ENCODE peak calls at places on chromosomes 12 and 14, in eight cellular contexts. V is endodermal cell; D is H9; U is lower lobe of right lung; L is pancreas; P is CD8-positive, alpha-beta T cell; F is foreskin fibroblast; Z is adrenal gland. H is an unnamed sample.

GRCh38 chr12:79546461-79547043 is 144.2 kb downstream of the PAWR start:
- DNase-seq in V (peak), D (no peak), U (no peak), L (no peak), P (no peak), F (peak), Z (no peak), H (peak)

GRCh38 chr14:93800038-93800937 is 12.0 kb upstream of the PRIMA1 start:
- DNase-seq in V (no peak), D (no peak), U (no peak), L (no peak), P (no peak), F (no peak), Z (no peak), H (no peak)

GRCh38 chr12:103632554-103633216 is 45.6 kb downstream of the STAB2 start:
- DNase-seq in V (peak), D (peak), U (peak), L (peak), P (no peak), F (peak), Z (peak), H (peak)

GRCh38 chr12:94240171-94240570 is 91.8 kb downstream of the PLXNC1 start:
- DNase-seq in V (no peak), D (no peak), U (no peak), L (no peak), P (no peak), F (no peak), Z (no peak), H (no peak)

GRCh38 chr12:26370098-26370497 is 174.7 kb downstream of the SSPN start:
- DNase-seq in V (no peak), D (no peak), U (no peak), L (no peak), P (no peak), F (no peak), Z (no peak), H (no peak)

GRCh38 chr12:53739285-53740129 is 12.3 kb upstream of the CALCOCO1 start:
- DNase-seq in V (peak), D (no peak), U (no peak), L (no peak), P (no peak), F (peak), Z (no peak), H (peak)

GRCh38 chr12:54331461-54331860 is 6.5 kb downstream of the COPZ1 start:
- DNase-seq in V (no peak), D (no peak), U (no peak), L (no peak), P (no peak), F (no peak), Z (no peak), H (no peak)

GRCh38 chr12:69916541-69917270 is 91.7 kb downstream of the MYRFL start:
- DNase-seq in V (no peak), D (no peak), U (no peak), L (no peak), P (no peak), F (no peak), Z (no peak), H (no peak)

GRCh38 chr12:69514111-69514510 is 43.9 kb downstream of the FRS2 start:
- DNase-seq in V (no peak), D (no peak), U (no peak), L (no peak), P (no peak), F (no peak), Z (no peak), H (no peak)

GRCh38 chr14:61077946-61078738 is 97.1 kb downstream of the SLC38A6 start:
- DNase-seq in V (no peak), D (no peak), U (no peak), L (no peak), P (no peak), F (peak), Z (no peak), H (no peak)

GRCh38 chr12:67811437-67812361 is 163.2 kb downstream of the DYRK2 start:
- DNase-seq in V (no peak), D (no peak), U (no peak), L (no peak), P (no peak), F (peak), Z (no peak), H (no peak)

GRCh38 chr14:53022593-53022992 is 71.7 kb upstream of the FERMT2 start:
- DNase-seq in V (no peak), D (no peak), U (no peak), L (no peak), P (no peak), F (peak), Z (no peak), H (peak)

GRCh38 chr14:101840649-101841365 is 79.3 kb downstream of the PPP2R5C start:
- DNase-seq in V (no peak), D (no peak), U (no peak), L (no peak), P (no peak), F (no peak), Z (no peak), H (no peak)
- TF ChIP-seq CTCF in V (no peak), D (no peak), U (no peak), L (no peak), P (no peak), F (no peak), Z (no peak), H (no peak)

DNA sequence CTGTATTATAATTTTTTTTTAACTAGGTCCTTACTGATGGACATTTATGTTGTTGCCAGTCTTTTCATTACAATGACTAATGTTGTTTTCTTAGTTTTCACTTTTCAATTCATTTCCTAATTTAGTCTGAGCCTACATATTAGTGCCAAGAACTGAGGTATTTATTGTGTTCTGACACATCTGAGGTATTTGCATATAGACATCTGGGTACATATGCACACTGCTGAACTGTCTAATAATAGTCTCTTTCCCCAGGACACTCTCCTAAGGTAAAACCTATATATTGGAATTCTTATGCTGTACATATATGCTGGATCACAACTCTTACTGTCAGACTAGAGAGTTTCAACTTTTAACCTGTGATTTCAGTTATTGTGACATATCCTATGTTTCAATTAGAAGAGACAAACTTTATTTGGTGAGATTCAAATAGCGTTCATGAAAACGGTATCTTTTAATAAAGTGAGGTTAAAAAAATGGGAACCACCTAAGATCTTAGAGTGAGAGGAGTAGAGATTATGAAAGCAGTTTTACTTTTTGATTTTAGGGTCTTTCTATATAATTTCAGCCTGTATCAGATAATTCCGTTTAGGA is 263.2 kb downstream of the RAD51B start:
- DNase-seq in V (no peak), D (no peak), U (no peak), L (no peak), P (no peak), F (no peak), Z (no peak), H (no peak)
- TF ChIP-seq CTCF in V (no peak), D (no peak), U (no peak), L (no peak), P (no peak), F (no peak), Z (no peak), H (no peak)

DNA sequence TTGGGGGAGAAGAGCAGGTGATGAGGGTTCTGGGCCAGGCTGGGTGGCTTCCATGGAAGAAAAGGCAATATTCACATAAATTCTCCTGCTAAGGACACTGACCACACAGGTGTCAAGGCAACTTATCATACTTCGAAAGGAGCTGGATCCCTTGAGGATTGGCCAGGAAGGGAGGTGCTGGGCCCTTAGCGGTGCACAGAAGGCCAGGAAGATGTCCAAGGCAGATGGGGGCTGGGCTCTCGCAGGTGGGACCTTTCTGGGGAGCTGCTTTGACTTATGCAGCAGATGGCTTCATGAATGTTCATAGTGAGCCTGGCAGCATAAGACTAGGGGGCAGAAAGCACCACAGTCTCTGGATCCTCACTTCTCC is 3.9 kb downstream of the CD63 start:
- DNase-seq in V (no peak), D (no peak), U (no peak), L (no peak), P (no peak), F (no peak), Z (no peak), H (no peak)
- TF ChIP-seq CTCF in V (no peak), D (no peak), U (no peak), L (peak), P (peak), F (no peak), Z (peak), H (no peak)

GRCh38 chr14:71994416-71994815 is 62.2 kb downstream of the RGS6 start:
- DNase-seq in V (no peak), D (no peak), U (no peak), L (no peak), P (no peak), F (no peak), Z (no peak), H (no peak)
- TF ChIP-seq CTCF in V (no peak), D (no peak), U (no peak), L (no peak), P (no peak), F (no peak), Z (no peak), H (no peak)

DNA sequence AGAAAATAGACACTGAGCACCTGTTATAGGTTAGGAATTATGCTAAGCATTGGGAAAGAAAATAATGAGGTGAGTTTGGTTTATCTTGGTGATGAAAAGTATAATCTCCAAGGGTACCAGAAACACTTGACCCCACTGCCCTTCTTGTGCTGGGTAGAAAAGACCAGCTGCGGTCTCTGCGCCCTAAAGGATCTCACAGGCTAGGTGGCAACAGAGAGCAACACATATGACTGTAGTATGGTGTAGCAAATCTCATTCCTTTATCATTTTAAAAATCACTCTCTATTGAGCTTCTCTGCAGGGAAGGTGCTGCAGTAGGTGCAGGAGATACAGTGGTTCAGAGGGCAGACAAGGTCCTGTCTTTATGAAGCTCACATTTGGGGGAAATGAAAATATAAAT is 26.1 kb downstream of the NRXN3 start:
- DNase-seq in V (no peak), D (no peak), U (no peak), L (no peak), P (no peak), F (no peak), Z (no peak), H (no peak)
- TF ChIP-seq CTCF in V (peak), D (peak), U (no peak), L (no peak), P (no peak), F (no peak), Z (no peak), H (no peak)

DNA sequence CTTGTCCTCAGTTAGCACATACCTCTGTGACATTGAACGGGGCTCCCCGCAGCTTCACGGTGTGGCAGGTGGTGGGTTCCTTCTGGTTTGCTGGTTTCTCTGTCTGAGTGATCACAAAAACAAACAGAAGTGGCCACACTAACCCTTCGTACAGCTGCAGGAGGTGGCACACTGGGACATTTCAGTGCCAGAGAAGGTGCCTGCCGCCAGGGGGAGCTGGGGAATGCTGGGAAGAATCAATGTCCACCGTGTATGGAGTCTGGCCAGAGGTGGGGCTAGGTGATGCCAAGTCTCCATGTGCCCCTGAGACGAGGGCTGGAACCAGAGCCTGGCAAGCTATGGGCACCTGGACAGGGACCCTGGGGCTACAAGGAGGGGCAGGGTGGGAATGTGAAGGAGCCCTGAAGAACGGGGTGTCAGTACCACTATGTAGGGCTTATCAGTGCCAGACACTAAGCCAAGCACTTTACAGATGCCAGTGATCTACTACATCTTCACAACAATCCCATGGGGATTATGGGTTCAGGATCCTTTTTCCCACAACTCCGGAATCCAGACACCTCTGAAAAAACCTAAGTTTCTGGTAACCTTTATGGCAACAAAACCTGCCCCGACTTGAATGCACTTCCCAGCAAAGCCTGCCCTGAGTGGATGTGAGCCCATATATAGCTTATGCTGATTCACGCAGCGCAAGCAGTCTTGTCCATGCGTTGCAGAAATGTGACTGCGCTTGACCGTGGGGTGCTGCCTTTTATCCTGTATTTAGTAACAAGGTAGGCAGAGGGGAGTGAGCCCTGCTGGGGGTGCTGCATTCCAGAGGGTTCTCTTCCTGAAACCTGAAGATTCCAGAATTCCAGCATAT is 10.8 kb downstream of the RBM19 start:
- DNase-seq in V (peak), D (peak), U (no peak), L (peak), P (no peak), F (peak), Z (no peak), H (peak)
- TF ChIP-seq CTCF in V (peak), D (peak), U (peak), L (no peak), P (no peak), F (peak), Z (no peak), H (peak)

GRCh38 chr14:64801800-64802199 is 77.9 kb downstream of the SPTB start:
- DNase-seq in V (peak), D (peak), U (no peak), L (no peak), P (no peak), F (peak), Z (no peak), H (peak)
- TF ChIP-seq CTCF in V (peak), D (peak), U (peak), L (no peak), P (no peak), F (peak), Z (peak), H (peak)

GRCh38 chr14:91417983-91418386 is 365 bp upstream of the CCDC88C start:
- DNase-seq in V (peak), D (peak), U (peak), L (no peak), P (peak), F (peak), Z (peak), H (no peak)

GRCh38 chr14:91415794-91416743 is 1.6 kb downstream of the CCDC88C start:
- DNase-seq in V (peak), D (no peak), U (no peak), L (no peak), P (peak), F (no peak), Z (no peak), H (no peak)

GRCh38 chr14:91416744-91417133 is 881 bp downstream of the CCDC88C start:
- DNase-seq in V (peak), D (no peak), U (peak), L (no peak), P (no peak), F (no peak), Z (no peak), H (no peak)

GRCh38 chr14:91418387-91419043 is 895 bp upstream of the CCDC88C start:
- DNase-seq in V (peak), D (peak), U (peak), L (peak), P (peak), F (peak), Z (peak), H (peak)

DNA sequence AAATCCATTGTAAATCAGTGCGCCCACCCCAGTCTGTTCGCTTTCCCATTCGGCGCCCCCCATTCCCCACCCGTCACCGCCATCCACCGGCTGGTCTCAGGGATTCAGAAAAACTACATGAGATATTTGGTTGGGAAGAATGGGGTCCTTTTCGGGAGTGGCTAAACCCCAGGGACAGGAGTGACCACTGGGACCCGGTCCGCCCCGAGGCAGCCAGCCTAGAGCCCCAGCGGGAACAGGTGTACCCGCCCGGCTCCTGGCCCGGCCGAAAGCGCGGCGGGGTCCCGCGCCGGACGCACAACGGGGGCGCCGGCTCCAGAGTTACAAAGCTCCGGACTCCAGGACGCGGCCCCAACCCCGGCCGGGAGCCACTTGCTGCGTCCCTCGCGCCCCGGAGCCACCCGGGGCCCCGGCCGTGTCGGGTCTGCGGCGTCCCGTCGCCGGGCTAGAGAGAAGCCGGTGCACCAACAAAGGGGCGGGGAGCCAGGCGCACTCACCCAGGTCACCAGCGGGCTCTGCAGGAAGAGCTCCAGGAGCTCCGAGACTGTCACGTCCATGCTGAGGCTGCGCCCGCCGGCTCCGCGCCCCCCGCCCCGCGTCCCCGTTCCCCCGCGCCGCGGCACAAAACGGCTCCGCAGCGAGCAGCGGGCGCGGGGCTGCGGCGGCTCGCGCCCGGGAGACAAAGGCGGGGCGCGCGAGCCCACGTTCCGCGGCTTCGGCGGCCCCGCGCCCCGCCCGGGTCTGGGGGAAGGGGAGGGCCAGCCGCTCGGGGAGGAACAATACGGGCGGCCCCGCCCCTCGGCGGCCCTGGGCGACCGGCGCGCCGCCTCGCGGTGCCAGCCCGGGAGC is at the start of gene CCDC88C:
- DNase-seq in V (peak), D (peak), U (peak), L (peak), P (peak), F (peak), Z (peak), H (peak)
- TF ChIP-seq CTCF in V (no peak), D (peak), U (no peak), L (no peak), P (no peak), F (no peak), Z (no peak), H (no peak)

DNA sequence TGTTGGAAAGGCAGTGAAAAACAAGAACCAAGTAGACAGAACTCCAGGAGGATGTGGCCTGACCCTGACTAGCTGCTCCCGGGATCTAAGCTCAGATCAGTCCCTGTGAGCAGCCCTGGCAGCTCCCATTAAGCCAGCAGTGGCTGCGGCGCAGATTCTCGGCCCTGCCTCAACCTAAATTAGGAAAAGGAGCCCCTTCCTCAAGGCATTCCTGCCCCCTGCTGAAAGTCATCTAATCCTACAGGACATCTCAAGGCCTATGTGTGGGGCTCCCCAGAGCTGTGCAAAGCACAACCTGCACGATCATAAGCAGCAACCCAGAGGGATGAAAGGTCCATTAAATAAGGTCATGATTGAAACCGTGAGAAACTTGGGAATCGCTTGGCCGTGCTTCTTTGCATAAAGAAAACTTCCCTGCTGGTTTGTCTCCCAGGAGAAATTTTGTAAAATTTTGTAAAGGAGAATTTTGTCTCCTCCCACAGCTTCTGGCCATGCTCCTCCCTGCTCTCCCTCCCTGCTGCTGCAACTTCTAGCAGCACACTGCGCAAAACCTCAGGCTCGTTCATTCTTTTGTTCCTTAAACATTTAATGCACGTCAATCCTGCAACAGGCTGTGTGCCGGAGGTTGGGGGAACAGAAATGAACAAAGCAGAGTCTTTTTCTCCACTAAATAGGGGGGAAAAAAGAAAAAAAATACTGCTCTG is 96.6 kb upstream of the SLC35F4 start:
- DNase-seq in V (peak), D (peak), U (no peak), L (no peak), P (no peak), F (no peak), Z (no peak), H (no peak)
- TF ChIP-seq CTCF in V (peak), D (peak), U (no peak), L (no peak), P (no peak), F (no peak), Z (no peak), H (no peak)

GRCh38 chr14:41285193-41285748 is 321.4 kb upstream of the LRFN5 start:
- DNase-seq in V (peak), D (no peak), U (no peak), L (no peak), P (no peak), F (peak), Z (peak), H (peak)

DNA sequence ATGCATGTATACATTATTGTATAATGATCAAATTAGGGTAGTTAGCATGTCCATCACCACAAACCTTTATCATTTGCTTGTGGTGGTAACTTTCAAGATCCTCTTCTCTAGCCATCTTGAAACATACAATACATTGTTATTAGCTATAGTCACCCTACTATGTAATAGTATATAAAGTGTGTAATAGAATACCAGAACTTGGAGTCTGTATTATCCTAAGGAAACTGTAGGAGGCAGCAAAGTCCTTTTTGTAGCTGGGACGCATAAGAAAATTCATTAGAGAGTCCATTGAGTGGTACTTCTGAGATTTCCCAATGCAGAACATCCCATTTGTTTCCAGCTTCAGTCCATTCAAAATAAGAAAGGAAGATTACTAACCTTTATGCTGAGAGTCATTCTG is 325.9 kb upstream of the LRFN5 start:
- DNase-seq in V (no peak), D (no peak), U (no peak), L (no peak), P (no peak), F (no peak), Z (no peak), H (peak)
- TF ChIP-seq CTCF in V (peak), D (peak), U (peak), L (no peak), P (no peak), F (no peak), Z (peak), H (peak)